ENCODE peak calls at places on chromosomes 4 and X, in eight cellular contexts. U is left ventricle myocardium inferior; G is naive thymus-derived CD4-positive, alpha-beta T cell; F is PC-9; Y is heart left ventricle; B is right lobe of liver; M is SJSA1; V is HepG2. L is an unnamed sample.

GRCh38 chrX:100424012-100424411 is 13.9 kb upstream of the PCDH19 start:
- DNase-seq in U (no peak), G (no peak), F (no peak), Y (no peak), B (no peak), M (no peak), V (no peak), L (no peak)

GRCh38 chrX:41412261-41413167 is 34.6 kb upstream of the NYX start:
- DNase-seq in U (no peak), G (no peak), F (no peak), Y (peak; percentile 25), B (peak; percentile 58), M (no peak), V (peak; percentile 39), L (no peak)

GRCh38 chrX:155997436-155997835 is at the start of gene IL9R:
- DNase-seq in U (no peak), G (peak; percentile 59), F (no peak), Y (no peak), B (no peak), M (no peak), V (no peak), L (no peak)

GRCh38 chrX:41705680-41706374 is 17.1 kb downstream of the GPR34 start:
- DNase-seq in U (no peak), G (no peak), F (no peak), Y (no peak), B (no peak), M (no peak), V (no peak), L (no peak)

GRCh38 chrX:19646298-19646697 is 131.0 kb upstream of the MAP3K15 start:
- DNase-seq in U (no peak), G (no peak), F (no peak), Y (no peak), B (no peak), M (no peak), V (no peak), L (no peak)

GRCh38 chr4:152935661-152936445 is at the start of gene FHDC1:
- DNase-seq in U (no peak), G (peak; percentile 48), F (peak; percentile 56), Y (peak; percentile 15), B (peak; percentile 85), M (no peak), V (no peak), L (peak; percentile 79)

GRCh38 chrX:15956684-15957083 is 102.1 kb upstream of the AP1S2 start:
- DNase-seq in U (no peak), G (no peak), F (no peak), Y (no peak), B (no peak), M (no peak), V (no peak), L (no peak)

GRCh38 chrX:24343719-24344118 is 16.7 kb upstream of the SUPT20HL1 start:
- DNase-seq in U (no peak), G (no peak), F (no peak), Y (no peak), B (no peak), M (no peak), V (no peak), L (no peak)

GRCh38 chr4:165472943-165473676 is 94.3 kb downstream of the CPE start:
- DNase-seq in U (no peak), G (no peak), F (no peak), Y (no peak), B (no peak), M (no peak), V (no peak), L (no peak)

GRCh38 chrX:37350034-37350365 is 836 bp downstream of the PRRG1 start:
- DNase-seq in U (no peak), G (no peak), F (no peak), Y (no peak), B (peak; percentile 40), M (no peak), V (peak; percentile 13), L (no peak)

GRCh38 chrX:37349131-37350033 is at the start of gene PRRG1:
- DNase-seq in U (peak; percentile 78), G (peak; percentile 20), F (peak; percentile 69), Y (peak; percentile 75), B (peak; percentile 82), M (peak; percentile 80), V (peak; percentile 67), L (peak; percentile 88)

GRCh38 chrX:37347420-37347819 is 1.7 kb upstream of the PRRG1 start:
- DNase-seq in U (no peak), G (no peak), F (no peak), Y (no peak), B (no peak), M (no peak), V (peak; percentile 72), L (no peak)

GRCh38 chrX:37353646-37354045 is 4.5 kb downstream of the PRRG1 start:
- DNase-seq in U (no peak), G (no peak), F (peak; percentile 33), Y (no peak), B (no peak), M (no peak), V (no peak), L (no peak)

DNA sequence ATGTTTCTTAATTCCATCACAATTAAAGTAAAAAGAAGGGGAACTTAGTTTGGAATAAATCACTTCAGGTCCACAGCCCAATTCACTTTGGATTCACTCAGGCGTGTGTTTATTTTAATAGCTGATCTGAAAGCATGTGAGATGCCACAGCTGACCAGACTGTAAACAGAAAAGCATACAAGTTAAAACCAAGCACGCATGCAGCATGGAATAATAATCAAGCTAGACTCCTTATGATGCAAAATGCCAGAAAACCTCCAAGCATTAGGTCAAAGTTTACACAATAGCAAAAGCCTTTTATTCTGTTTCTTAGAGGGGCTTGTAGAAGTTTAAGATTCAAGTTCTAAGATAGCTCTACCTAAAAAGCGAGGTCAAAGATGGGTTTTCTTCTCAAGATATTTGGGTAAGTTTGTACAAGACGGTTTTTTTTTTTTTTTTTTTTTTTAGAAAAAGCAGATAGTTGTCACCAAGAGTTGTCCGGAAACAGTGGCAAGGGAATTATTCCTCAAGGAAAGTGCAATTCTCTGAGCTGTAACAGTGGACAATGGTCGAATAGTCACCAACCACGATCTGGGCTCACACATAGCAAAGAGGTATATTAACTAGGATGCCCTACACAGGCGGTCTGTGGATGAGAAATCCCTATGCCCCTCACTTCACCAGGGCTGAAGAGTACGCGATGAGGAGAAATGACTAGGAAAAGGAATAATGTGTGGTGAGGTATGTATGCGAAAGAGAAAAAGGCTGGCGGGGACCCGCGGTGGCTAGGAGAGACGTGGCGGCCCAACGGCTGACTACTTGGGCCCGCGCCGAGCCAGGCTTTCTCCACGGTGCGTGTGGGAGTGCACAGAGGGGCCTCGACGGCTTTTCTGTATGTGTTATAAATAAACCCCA is 680 bp upstream of the PRRG1 start:
- DNase-seq in U (no peak), G (no peak), F (no peak), Y (no peak), B (no peak), M (no peak), V (no peak), L (no peak)
- H3K4me3 ChIP-seq in U (peak overlapping the region; percentile 79), G (no peak overlapping the region), F (peak overlapping the region; percentile 79), Y (peak overlapping the region; percentile 29), B (peak overlapping the region; percentile 49), M (peak overlapping the region; percentile 73), V (peak overlapping the region; percentile 64), L (peak overlapping the region; percentile 51)

DNA sequence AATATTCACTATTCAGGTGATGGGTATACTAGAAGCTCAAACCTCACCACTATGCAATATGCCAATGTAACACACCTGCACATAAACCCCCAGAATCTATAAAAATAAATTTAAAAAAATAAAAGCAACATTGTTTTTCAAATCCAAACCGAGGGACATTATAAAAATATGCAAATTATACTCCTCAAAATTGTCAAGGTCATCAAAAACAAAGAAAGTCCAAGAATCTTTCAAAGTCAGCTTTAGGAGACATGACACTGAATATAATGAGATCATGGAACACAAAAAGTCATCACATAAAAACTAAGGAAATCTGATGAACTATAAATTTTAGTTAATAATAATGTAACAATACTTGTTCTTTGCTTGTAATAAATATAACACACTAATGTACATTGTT is 43.2 kb upstream of the AR start:
- DNase-seq in U (no peak), G (no peak), F (no peak), Y (no peak), B (no peak), M (no peak), V (no peak), L (no peak)
- H3K9me3 ChIP-seq in U (peaks cover 6% of the 10 kb centered on the region), G (no peaks in the 10 kb centered on the region), F (no peaks in the 10 kb centered on the region), Y (no peaks in the 10 kb centered on the region), B (peaks cover 6% of the 10 kb centered on the region), M (no peaks in the 10 kb centered on the region), V (peaks cover 31% of the 10 kb centered on the region), L (peaks cover 2% of the 10 kb centered on the region)

DNA sequence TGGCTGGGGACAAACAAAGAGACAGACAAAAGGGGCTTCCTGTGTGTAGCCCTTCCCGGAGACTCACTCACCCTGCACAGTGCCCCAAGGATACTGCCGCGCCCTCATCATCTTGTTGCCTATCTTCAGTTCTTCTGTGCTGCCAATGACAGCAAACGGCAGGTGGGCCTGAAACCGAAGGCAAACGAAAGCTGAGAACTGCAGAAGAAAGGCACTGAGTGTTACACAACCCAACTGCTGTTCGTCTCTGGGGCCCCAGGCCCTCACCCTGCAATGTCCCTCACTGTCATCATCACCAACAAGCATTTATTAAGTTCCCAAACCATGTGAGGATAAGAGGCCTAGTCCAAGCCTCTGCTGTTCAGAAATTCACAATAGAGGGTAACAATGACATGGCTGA is 34.4 kb upstream of the NKRF start:
- DNase-seq in U (no peak), G (no peak), F (no peak), Y (no peak), B (no peak), M (no peak), V (no peak), L (no peak)
- H3K4me1 ChIP-seq in U (no peaks in the 10 kb centered on the region), G (no peaks in the 10 kb centered on the region), F (no peaks in the 10 kb centered on the region), Y (no peaks in the 10 kb centered on the region), B (no peaks in the 10 kb centered on the region), M (no peaks in the 10 kb centered on the region), V (peaks cover 6% of the 10 kb centered on the region), L (no peaks in the 10 kb centered on the region)

GRCh38 chr4:171928336-171928735 is 115.1 kb downstream of the GALNTL6 start:
- DNase-seq in U (no peak), G (no peak), F (no peak), Y (no peak), B (no peak), M (no peak), V (no peak), L (no peak)
- H3K4me3 ChIP-seq in U (no peak overlapping the region), G (no peak overlapping the region), F (no peak overlapping the region), Y (no peak overlapping the region), B (no peak overlapping the region), M (no peak overlapping the region), V (no peak overlapping the region), L (no peak overlapping the region)

DNA sequence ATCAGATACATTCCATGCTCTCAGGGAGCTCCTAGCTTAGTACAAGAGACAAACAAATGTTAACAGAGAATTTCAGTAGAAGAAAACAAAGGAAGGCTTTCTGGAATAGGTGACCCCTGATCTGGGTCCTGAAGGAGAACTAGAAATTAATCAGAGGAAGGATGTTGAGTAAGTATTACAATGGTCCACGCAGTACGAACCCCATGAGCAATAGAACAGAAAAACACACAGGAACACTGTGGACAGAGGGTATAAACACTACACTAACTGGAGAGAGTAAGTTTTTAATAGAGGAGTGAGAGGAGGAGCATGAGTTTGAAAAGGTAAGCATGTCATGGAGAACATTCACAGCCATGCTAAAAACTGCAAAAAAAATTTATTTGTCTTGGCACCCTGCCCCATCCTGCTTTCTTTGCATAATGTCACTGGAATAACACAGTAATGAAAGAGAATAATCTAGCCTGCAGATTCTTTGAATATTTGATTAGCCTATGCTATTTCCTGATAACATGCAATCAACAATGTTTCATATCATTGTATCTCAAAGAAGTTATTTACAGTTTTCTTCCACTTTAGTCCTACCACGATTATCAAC is 140.3 kb upstream of the ZXDB start:
- DNase-seq in U (no peak), G (no peak), F (no peak), Y (no peak), B (no peak), M (no peak), V (no peak), L (no peak)
- H3K9me3 ChIP-seq in U (no peaks in the 10 kb centered on the region), G (no peaks in the 10 kb centered on the region), F (no peaks in the 10 kb centered on the region), Y (no peaks in the 10 kb centered on the region), B (no peaks in the 10 kb centered on the region), M (no peaks in the 10 kb centered on the region), V (no peaks in the 10 kb centered on the region), L (no peaks in the 10 kb centered on the region)